ENCODE peak calls at places on chromosome 5, in five cellular contexts. R, S, P, N and D are unnamed samples.

GRCh38 chr5:59592101-59592500 is 301.4 kb downstream of the PDE4D start:
- DNase-seq in N (no peak), S (no peak), R (peak), P (no peak), D (no peak)

GRCh38 chr5:162323471-162323870 is 255.9 kb downstream of the GABRG2 start:
- DNase-seq in S (peak), N (peak), P (peak), R (no peak), D (no peak)

GRCh38 chr5:79070002-79070567 is 518 bp downstream of the BHMT2 start:
- DNase-seq in S (no peak), P (no peak), R (peak), N (no peak), D (no peak)

GRCh38 chr5:156846914-156847313 is 3.2 kb upstream of the PPP1R2B start:
- DNase-seq in P (no peak), S (no peak), N (no peak), R (no peak), D (no peak)

GRCh38 chr5:86968311-86968753 is 299.4 kb upstream of the RASA1 start:
- DNase-seq in S (peak), R (peak), N (peak), P (peak), D (peak)

GRCh38 chr5:80034559-80034958 is 589 bp upstream of the THBS4 start:
- DNase-seq in N (peak), P (no peak), S (no peak), R (no peak), D (no peak)

GRCh38 chr5:123371575-123372179 is 51.5 kb downstream of the CEP120 start:
- DNase-seq in S (peak), P (peak), R (peak), N (peak), D (peak)

GRCh38 chr5:158958048-158958994 is 141.4 kb downstream of the EBF1 start:
- DNase-seq in N (peak), P (no peak), R (no peak), S (peak), D (peak)

GRCh38 chr5:114362197-114362976 is 517 bp downstream of the KCNN2 start:
- DNase-seq in N (peak), P (no peak), R (peak), S (peak), D (peak)

GRCh38 chr5:1540166-1540565 is 16.4 kb upstream of the LPCAT1 start:
- DNase-seq in R (no peak), P (peak), N (no peak), S (no peak), D (no peak)

GRCh38 chr5:68187268-68188055 is 28.1 kb upstream of the PIK3R1 start:
- DNase-seq in R (peak), P (no peak), S (peak), N (peak), D (peak)

GRCh38 chr5:31477516-31477915 is 54.4 kb downstream of the DROSHA start:
- DNase-seq in R (peak), N (no peak), P (peak), S (no peak), D (no peak)

GRCh38 chr5:178081571-178082244 is 31.6 kb upstream of the N4BP3 start:
- DNase-seq in S (no peak), P (peak), R (no peak), N (no peak), D (no peak)

GRCh38 chr5:96381526-96381925 is 51.5 kb downstream of the PCSK1 start:
- DNase-seq in S (peak), R (no peak), P (no peak), N (no peak), D (no peak)

GRCh38 chr5:65926893-65927292 is 518 bp downstream of the ERBIN start:
- DNase-seq in N (peak), R (no peak), P (peak), S (no peak), D (no peak)

GRCh38 chr5:65926276-65926761 is at the start of gene ERBIN:
- DNase-seq in P (peak), R (peak), N (peak), S (peak), D (peak)

GRCh38 chr5:65924366-65925093 is 1.8 kb upstream of the ERBIN start:
- DNase-seq in S (peak), P (no peak), N (no peak), R (no peak), D (no peak)

GRCh38 chr5:65925094-65925600 is 1.2 kb upstream of the ERBIN start:
- DNase-seq in S (peak), R (peak), N (peak), P (peak), D (peak)

GRCh38 chr5:65925601-65926275 is 637 bp upstream of the ERBIN start:
- DNase-seq in R (peak), P (peak), N (peak), S (peak), D (peak)
- H2BK5ac ChIP-seq in R (peak), P (peak), N (peak), S (peak), D (peak)

DNA sequence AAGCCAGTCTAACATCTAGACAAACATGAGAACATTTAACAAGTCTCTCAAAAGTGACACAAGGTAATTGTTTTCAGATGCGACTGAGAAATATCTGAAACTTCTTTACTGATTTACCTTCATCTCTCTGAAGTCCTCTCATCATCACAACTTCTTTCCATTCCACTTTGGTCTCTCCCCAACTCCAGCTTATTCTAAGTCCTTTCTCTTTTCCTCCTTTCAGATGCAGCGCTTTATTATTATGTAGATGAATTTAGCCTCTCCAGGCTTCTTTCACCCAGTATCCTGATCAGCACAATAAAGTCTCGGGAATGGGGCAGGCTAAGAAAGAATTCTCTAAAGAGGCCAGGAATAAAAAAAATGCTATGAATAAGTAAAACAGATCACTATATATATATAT is 128.0 kb downstream of the KCTD16 start:
- DNase-seq in S (no peak), R (no peak), N (no peak), P (no peak), D (no peak)
- H2BK5ac ChIP-seq in S (no peak), R (no peak), N (no peak), P (no peak), D (no peak)

DNA sequence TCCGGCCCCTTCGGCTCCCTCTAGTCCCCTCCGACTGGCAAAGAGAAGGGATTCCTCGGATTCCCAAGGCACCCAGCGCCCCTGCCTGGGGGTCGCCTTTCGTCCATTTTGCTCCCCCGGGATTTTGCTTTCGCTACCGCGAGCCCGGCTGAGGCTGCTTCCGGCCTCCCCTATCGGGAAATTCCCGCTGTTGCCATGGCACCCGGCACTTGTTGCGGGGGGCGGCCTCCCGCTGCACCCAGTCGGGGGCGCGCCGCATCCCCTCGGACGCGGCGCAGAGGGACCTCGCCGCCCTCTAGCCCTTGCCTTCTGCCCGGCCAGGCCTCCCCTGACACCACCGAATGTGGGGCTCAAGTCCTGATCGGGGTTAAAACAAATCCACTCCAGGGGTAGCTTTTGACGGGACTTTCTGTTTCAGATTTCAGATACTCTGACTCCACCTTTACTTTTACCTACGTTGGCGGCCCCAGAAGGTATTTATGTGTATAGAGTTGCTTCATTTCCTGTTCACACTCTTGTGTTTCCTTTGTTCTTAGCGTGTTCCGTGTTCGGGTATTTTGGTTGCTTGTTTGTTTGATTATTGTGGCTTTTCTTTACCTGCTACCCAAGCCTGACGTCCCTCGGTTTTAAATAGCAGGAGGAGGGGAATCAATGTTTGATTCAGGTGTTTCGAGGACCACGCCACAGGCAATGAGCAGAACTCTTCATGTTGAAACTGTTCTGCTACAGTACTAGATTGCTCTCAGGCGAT is 1.4 kb downstream of the PARP8 start:
- DNase-seq in S (peak), N (peak), R (peak), P (peak), D (peak)
- H2BK5ac ChIP-seq in S (no peak), N (peak), R (peak), P (peak), D (peak)

GRCh38 chr5:179558912-179559279 is 8.5 kb downstream of the RUFY1 start:
- DNase-seq in R (peak), P (peak), S (peak), N (no peak), D (peak)
- H2BK5ac ChIP-seq in R (peak), P (no peak), S (peak), N (no peak), D (no peak)

GRCh38 chr5:32678472-32678871 is 32.6 kb upstream of the NPR3 start:
- DNase-seq in R (no peak), P (no peak), S (no peak), N (no peak), D (no peak)

GRCh38 chr5:32683125-32683524 is 28.0 kb upstream of the NPR3 start:
- DNase-seq in R (no peak), N (no peak), S (no peak), P (no peak), D (no peak)

GRCh38 chr5:32677023-32677422 is 34.1 kb upstream of the NPR3 start:
- DNase-seq in N (no peak), R (no peak), P (no peak), S (no peak), D (no peak)

GRCh38 chr5:32679218-32679617 is 31.9 kb upstream of the NPR3 start:
- DNase-seq in P (no peak), R (peak), S (no peak), N (no peak), D (no peak)

GRCh38 chr5:32680183-32680582 is 30.9 kb upstream of the NPR3 start:
- DNase-seq in P (no peak), R (no peak), S (no peak), N (no peak), D (no peak)
- H2BK5ac ChIP-seq in P (no peak), R (no peak), S (no peak), N (no peak), D (no peak)

GRCh38 chr5:98309785-98310566 is 463.5 kb upstream of the RGMB start:
- DNase-seq in N (peak), P (peak), S (peak), R (peak), D (peak)
- H2BK5ac ChIP-seq in N (peak), P (no peak), S (no peak), R (peak), D (no peak)

GRCh38 chr5:165508286-165508685 is 2002.9 kb downstream of the MAT2B start:
- DNase-seq in P (no peak), R (no peak), N (peak), S (no peak), D (no peak)
- H2BK5ac ChIP-seq in P (no peak), R (no peak), N (no peak), S (no peak), D (no peak)

GRCh38 chr5:109866051-109866450 is 176.3 kb downstream of the MAN2A1 start:
- DNase-seq in P (peak), N (peak), S (no peak), R (peak), D (no peak)

GRCh38 chr5:109859537-109859936 is 169.8 kb downstream of the MAN2A1 start:
- DNase-seq in S (no peak), N (peak), R (peak), P (no peak), D (no peak)

GRCh38 chr5:109863752-109864151 is 174.0 kb downstream of the MAN2A1 start:
- DNase-seq in R (peak), N (no peak), S (no peak), P (no peak), D (no peak)

GRCh38 chr5:109865636-109866035 is 175.9 kb downstream of the MAN2A1 start:
- DNase-seq in S (no peak), N (peak), R (peak), P (peak), D (peak)

GRCh38 chr5:109862301-109862700 is 172.6 kb downstream of the MAN2A1 start:
- DNase-seq in R (no peak), P (no peak), N (no peak), S (no peak), D (no peak)
- H2BK5ac ChIP-seq in R (no peak), P (no peak), N (no peak), S (no peak), D (no peak)

GRCh38 chr5:151678146-151678545 is 8.6 kb downstream of the SPARC start:
- DNase-seq in P (no peak), S (no peak), R (peak), N (peak), D (no peak)

GRCh38 chr5:151678713-151679112 is 8.0 kb downstream of the SPARC start:
- DNase-seq in S (no peak), N (peak), P (no peak), R (peak), D (no peak)

GRCh38 chr5:151675225-151675955 is 11.3 kb downstream of the SPARC start:
- DNase-seq in R (peak), S (peak), P (no peak), N (peak), D (no peak)

GRCh38 chr5:151676719-151677118 is 10.0 kb downstream of the SPARC start:
- DNase-seq in P (no peak), S (peak), R (no peak), N (no peak), D (no peak)

GRCh38 chr5:151675956-151676712 is 10.6 kb downstream of the SPARC start:
- DNase-seq in R (no peak), P (no peak), S (peak), N (no peak), D (no peak)
- H2BK5ac ChIP-seq in R (peak), P (peak), S (peak), N (no peak), D (no peak)

DNA sequence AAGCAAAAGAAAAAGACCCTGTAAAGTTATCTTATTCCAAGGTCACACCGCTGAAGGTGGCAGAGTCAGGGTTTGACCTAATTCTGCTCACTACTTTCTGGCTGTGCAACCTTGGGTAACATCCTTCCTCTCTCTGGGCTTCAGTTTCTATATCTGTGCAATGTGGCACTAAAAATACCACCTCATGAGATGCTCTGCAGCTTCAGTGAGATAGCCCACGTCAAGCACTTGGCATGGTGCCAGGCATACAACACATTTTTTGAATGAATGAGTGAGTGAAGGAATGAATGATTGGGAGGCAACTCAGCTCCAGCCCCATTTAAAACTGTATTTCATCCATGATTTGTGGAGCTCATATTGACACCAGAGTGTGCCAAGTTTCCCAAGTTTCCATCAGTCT is 62.3 kb downstream of the FOXI1 start:
- DNase-seq in S (no peak), N (no peak), R (no peak), P (no peak), D (no peak)
- H2BK5ac ChIP-seq in S (no peak), N (no peak), R (no peak), P (no peak), D (no peak)